ENCODE peak calls at places on chromosomes 5 and 9, in ten cellular contexts. T is astrocyte; C is endodermal cell; G is H9; I is psoas muscle; Q is SJSA1; R is tibial nerve; J is CD8-positive, alpha-beta T cell; X is thoracic aorta; D is fibroblast of lung. Z is an unnamed sample.

GRCh38 chr5:122864400-122864799 is 19.0 kb downstream of the SNX24 start:
- DNase-seq in J (no peak), Q (no peak), T (no peak), R (no peak), G (no peak), C (no peak), X (no peak), I (no peak), D (no peak), Z (no peak)

GRCh38 chr5:143509758-143510221 is 106.3 kb upstream of the NR3C1 start:
- DNase-seq in J (no peak), D (no peak), T (no peak), Q (no peak), X (no peak), R (no peak), C (no peak), I (no peak), G (no peak), Z (no peak)

GRCh38 chr9:8388132-8388531 is 588.6 kb upstream of the DMAC1 start:
- DNase-seq in J (no peak), T (no peak), X (no peak), D (no peak), C (no peak), Q (no peak), R (no peak), I (no peak), G (no peak), Z (no peak)

GRCh38 chr9:35731415-35732184 is 395 bp downstream of the TLN1 start:
- DNase-seq in D (peak; percentile 43), J (no peak), X (no peak), G (no peak), R (no peak), I (no peak), T (no peak), Q (no peak), C (no peak), Z (peak; percentile 35)

GRCh38 chr9:130207241-130207992 is 35.2 kb downstream of the NCS1 start:
- DNase-seq in G (no peak), T (no peak), X (no peak), J (no peak), Q (no peak), D (no peak), I (no peak), R (no peak), C (no peak), Z (no peak)

GRCh38 chr9:72733896-72734295 is 212.5 kb downstream of the TMC1 start:
- DNase-seq in Q (no peak), X (no peak), G (no peak), C (no peak), I (no peak), D (peak; percentile 2), R (no peak), J (no peak), T (no peak), Z (no peak)

GRCh38 chr5:134131165-134131564 is 16.7 kb downstream of the TCF7 start:
- DNase-seq in T (no peak), I (peak; percentile 24), J (no peak), Q (no peak), G (no peak), D (no peak), R (no peak), X (no peak), C (no peak), Z (no peak)

GRCh38 chr5:91434348-91434747 is 51.2 kb upstream of the ARRDC3 start:
- DNase-seq in G (no peak), J (no peak), X (no peak), R (no peak), I (no peak), Q (no peak), D (no peak), T (no peak), C (no peak), Z (no peak)

GRCh38 chr5:39314591-39314990 is 49.7 kb downstream of the C9 start:
- DNase-seq in T (no peak), R (no peak), J (no peak), I (no peak), X (no peak), Q (no peak), G (no peak), C (no peak), D (no peak), Z (no peak)

GRCh38 chr5:39323542-39323941 is 40.8 kb downstream of the C9 start:
- DNase-seq in X (no peak), I (no peak), D (no peak), C (no peak), G (no peak), R (no peak), J (no peak), T (no peak), Q (no peak), Z (no peak)

GRCh38 chr5:39315995-39316394 is 48.3 kb downstream of the C9 start:
- DNase-seq in Q (no peak), D (no peak), J (no peak), R (no peak), I (no peak), C (no peak), X (no peak), G (no peak), T (no peak), Z (no peak)

DNA sequence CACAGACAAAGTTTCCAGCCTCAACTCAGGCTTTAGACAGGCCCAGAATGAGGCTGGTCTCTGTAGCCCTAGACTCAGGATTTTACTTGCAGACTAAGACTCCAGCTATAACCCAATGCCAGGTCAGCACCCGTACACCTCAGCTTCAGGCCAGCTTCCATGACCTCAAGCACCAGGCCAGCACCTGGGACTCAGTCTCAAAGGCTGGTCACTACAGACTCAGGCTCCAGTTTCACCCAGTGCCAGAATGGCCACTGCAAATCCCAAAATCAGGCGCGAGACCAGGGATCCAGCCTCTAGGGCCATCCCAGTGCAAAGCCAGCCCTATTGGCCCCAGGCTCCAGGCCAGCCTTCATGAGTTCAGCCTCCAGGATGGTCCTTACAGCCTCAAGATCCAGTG is 44.9 kb downstream of the C9 start:
- DNase-seq in Q (no peak), X (no peak), R (no peak), I (no peak), T (no peak), G (no peak), J (no peak), C (no peak), D (no peak), Z (no peak)
- H3K27ac ChIP-seq in Q (no peak overlapping the region), X (no peak overlapping the region), R (no peak overlapping the region), I (no peak overlapping the region), T (no peak overlapping the region), G (no peak overlapping the region), J (no peak overlapping the region), C (no peak overlapping the region), D (no peak overlapping the region), Z (no peak overlapping the region)

DNA sequence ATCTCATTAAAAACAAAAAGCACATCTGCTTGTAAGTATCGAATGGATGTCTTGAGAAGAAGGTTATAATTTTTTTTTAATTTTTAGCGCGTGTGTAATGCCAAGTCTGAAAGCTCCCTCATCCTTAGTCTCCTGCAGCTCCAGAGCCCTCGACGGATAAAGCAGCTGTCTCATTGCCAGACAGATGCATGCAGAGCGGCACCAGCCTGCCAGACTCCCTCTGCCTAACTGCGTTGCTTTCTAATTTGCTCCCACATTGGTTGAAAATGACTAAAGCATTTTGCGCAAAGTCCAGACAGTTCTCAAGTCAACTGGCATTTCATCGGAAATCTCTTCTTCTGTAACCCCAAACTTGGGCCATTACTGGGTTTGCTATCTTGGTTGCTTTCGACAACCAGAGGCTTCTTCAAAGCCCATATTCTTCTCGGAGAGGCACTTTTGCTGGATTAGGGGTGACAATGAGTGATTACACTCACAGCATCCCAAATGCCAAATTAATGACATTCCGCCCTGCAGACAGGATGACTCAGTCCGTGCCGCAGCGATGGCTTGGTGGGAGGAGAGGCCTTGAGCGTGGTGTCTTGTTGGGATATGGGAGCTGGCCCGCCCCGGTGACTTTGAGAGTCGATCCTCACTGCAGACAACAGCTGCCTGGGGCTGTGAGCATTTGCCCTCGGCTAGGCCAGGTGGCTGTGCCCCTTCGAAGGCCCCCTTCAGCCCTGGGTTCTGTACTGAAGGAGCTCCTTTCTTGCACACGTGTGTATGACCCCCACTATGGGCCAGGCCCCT is 29.6 kb downstream of the OLFM1 start:
- DNase-seq in Q (no peak), G (no peak), I (peak; percentile 42), R (no peak), T (no peak), D (no peak), X (no peak), C (no peak), J (no peak), Z (no peak)
- H3K27ac ChIP-seq in Q (no peak overlapping the region), G (no peak overlapping the region), I (no peak overlapping the region), R (no peak overlapping the region), T (no peak overlapping the region), D (no peak overlapping the region), X (no peak overlapping the region), C (peak overlapping the region; percentile 73), J (no peak overlapping the region), Z (no peak overlapping the region)

DNA sequence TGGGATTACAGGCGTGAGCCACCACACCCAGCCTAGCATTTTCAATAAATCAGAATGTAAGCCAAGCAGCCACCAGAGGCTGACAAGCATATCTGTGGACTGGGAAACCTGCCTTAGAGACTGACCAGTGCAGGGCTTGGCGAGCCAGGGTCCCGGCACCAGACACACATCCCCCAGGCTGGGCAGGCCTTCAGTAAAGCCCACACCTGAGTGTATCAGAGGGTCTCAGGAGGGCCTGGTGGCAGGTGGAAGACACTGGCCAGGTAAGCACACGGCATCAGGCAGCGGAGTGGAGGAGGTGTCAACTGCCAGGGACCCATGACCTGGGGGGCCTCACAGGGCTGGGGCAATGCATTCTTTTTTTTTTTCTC is 78.3 kb upstream of the IL17B start:
- DNase-seq in X (no peak), C (no peak), T (no peak), G (no peak), Q (no peak), R (no peak), D (no peak), I (no peak), J (no peak), Z (no peak)
- H3K27ac ChIP-seq in X (peak overlapping the region; percentile 91), C (no peak overlapping the region), T (no peak overlapping the region), G (no peak overlapping the region), Q (no peak overlapping the region), R (no peak overlapping the region), D (no peak overlapping the region), I (peak overlapping the region; percentile 96), J (no peak overlapping the region), Z (no peak overlapping the region)

GRCh38 chr9:114249424-114250234 is 73.3 kb upstream of the ORM1 start:
- DNase-seq in R (no peak), D (no peak), C (no peak), G (no peak), X (no peak), J (no peak), Q (no peak), T (no peak), I (no peak), Z (no peak)

GRCh38 chr9:114252394-114252793 is 70.5 kb upstream of the ORM1 start:
- DNase-seq in Q (no peak), R (no peak), T (no peak), C (no peak), G (no peak), X (no peak), I (no peak), D (no peak), J (no peak), Z (no peak)

GRCh38 chr9:114248274-114248673 is 74.6 kb upstream of the ORM1 start:
- DNase-seq in T (no peak), Q (no peak), C (no peak), D (no peak), R (no peak), X (no peak), J (no peak), I (no peak), G (no peak), Z (no peak)

GRCh38 chr9:114250235-114250568 is 72.7 kb upstream of the ORM1 start:
- DNase-seq in J (no peak), D (peak; percentile 86), R (peak; percentile 49), I (peak; percentile 92), T (peak; percentile 78), C (no peak), G (no peak), Q (peak; percentile 46), X (peak; percentile 46), Z (no peak)

GRCh38 chr9:114250648-114251047 is 72.2 kb upstream of the ORM1 start:
- DNase-seq in R (no peak), I (no peak), Q (no peak), G (no peak), D (no peak), J (no peak), C (no peak), T (no peak), X (no peak), Z (no peak)
- H3K27ac ChIP-seq in R (no peak overlapping the region), I (peak overlapping the region; percentile 55), Q (no peak overlapping the region), G (no peak overlapping the region), D (no peak overlapping the region), J (no peak overlapping the region), C (no peak overlapping the region), T (no peak overlapping the region), X (no peak overlapping the region), Z (no peak overlapping the region)

Z was measured in foreskin keratinocyte.